ENCODE peak calls at places on chromosomes 1 and 21, in ten cellular contexts. One of them, this sample, is unnamed.

GRCh38 chr1:232876506-232877360 is 71.5 kb downstream of the MAP10 start:
- DNase-seq in T-helper 2 cell: no peak
- DNase-seq in WTC11: no peak
- DNase-seq in HT-29: no peak
- DNase-seq in hepatic stellate cell: no peak
- DNase-seq in GDM1: no peak
- DNase-seq in tibial nerve: no peak
- DNase-seq in cardiac septum: no peak
- DNase-seq in CD8-positive, alpha-beta T cell: no peak
- DNase-seq in renal cortical epithelial cell: no peak
- DNase-seq in this sample: no peak

GRCh38 chr1:48018799-48019198 is 21.6 kb upstream of the TRABD2B start:
- DNase-seq in WTC11: no peak
- DNase-seq in GDM1: no peak
- DNase-seq in tibial nerve: no peak
- DNase-seq in renal cortical epithelial cell: no peak
- DNase-seq in CD8-positive, alpha-beta T cell: no peak
- DNase-seq in HT-29: no peak
- DNase-seq in hepatic stellate cell: no peak
- DNase-seq in cardiac septum: no peak
- DNase-seq in T-helper 2 cell: no peak
- DNase-seq in this sample: no peak

GRCh38 chr1:59432531-59433439 is 135.9 kb downstream of the FGGY start:
- DNase-seq in WTC11: no peak
- DNase-seq in renal cortical epithelial cell: peak
- DNase-seq in T-helper 2 cell: no peak
- DNase-seq in hepatic stellate cell: no peak
- DNase-seq in tibial nerve: no peak
- DNase-seq in GDM1: no peak
- DNase-seq in HT-29: peak
- DNase-seq in cardiac septum: no peak
- DNase-seq in CD8-positive, alpha-beta T cell: no peak
- DNase-seq in this sample: no peak

GRCh38 chr21:43884012-43884860 is 19.2 kb downstream of the AGPAT3 start:
- DNase-seq in CD8-positive, alpha-beta T cell: no peak
- DNase-seq in WTC11: no peak
- DNase-seq in cardiac septum: no peak
- DNase-seq in GDM1: peak
- DNase-seq in hepatic stellate cell: no peak
- DNase-seq in tibial nerve: no peak
- DNase-seq in renal cortical epithelial cell: peak
- DNase-seq in T-helper 2 cell: no peak
- DNase-seq in HT-29: peak
- DNase-seq in this sample: peak

GRCh38 chr1:25692560-25692959 is 76.0 kb downstream of the MAN1C1 start:
- DNase-seq in HT-29: no peak
- DNase-seq in hepatic stellate cell: no peak
- DNase-seq in renal cortical epithelial cell: no peak
- DNase-seq in GDM1: no peak
- DNase-seq in CD8-positive, alpha-beta T cell: peak
- DNase-seq in T-helper 2 cell: no peak
- DNase-seq in tibial nerve: no peak
- DNase-seq in WTC11: peak
- DNase-seq in cardiac septum: peak
- DNase-seq in this sample: no peak

GRCh38 chr1:11384170-11384554 is 94.8 kb upstream of the DISP3 start:
- DNase-seq in renal cortical epithelial cell: peak
- DNase-seq in T-helper 2 cell: no peak
- DNase-seq in GDM1: no peak
- DNase-seq in HT-29: no peak
- DNase-seq in tibial nerve: no peak
- DNase-seq in WTC11: no peak
- DNase-seq in hepatic stellate cell: no peak
- DNase-seq in cardiac septum: no peak
- DNase-seq in CD8-positive, alpha-beta T cell: no peak
- DNase-seq in this sample: no peak

GRCh38 chr1:160951443-160952128 is 3.0 kb downstream of the ITLN2 start:
- DNase-seq in GDM1: peak
- DNase-seq in T-helper 2 cell: peak
- DNase-seq in HT-29: peak
- DNase-seq in cardiac septum: no peak
- DNase-seq in renal cortical epithelial cell: peak
- DNase-seq in WTC11: peak
- DNase-seq in tibial nerve: peak
- DNase-seq in CD8-positive, alpha-beta T cell: peak
- DNase-seq in hepatic stellate cell: peak
- DNase-seq in this sample: no peak

GRCh38 chr21:26506951-26507350 is 66.1 kb downstream of the CYYR1 start:
- DNase-seq in HT-29: no peak
- DNase-seq in cardiac septum: no peak
- DNase-seq in CD8-positive, alpha-beta T cell: no peak
- DNase-seq in hepatic stellate cell: peak
- DNase-seq in renal cortical epithelial cell: peak
- DNase-seq in tibial nerve: no peak
- DNase-seq in T-helper 2 cell: no peak
- DNase-seq in WTC11: no peak
- DNase-seq in GDM1: no peak
- DNase-seq in this sample: no peak

GRCh38 chr1:61241411-61241838 is 159.1 kb downstream of the NFIA start:
- DNase-seq in GDM1: no peak
- DNase-seq in tibial nerve: peak
- DNase-seq in cardiac septum: no peak
- DNase-seq in CD8-positive, alpha-beta T cell: no peak
- DNase-seq in hepatic stellate cell: no peak
- DNase-seq in HT-29: no peak
- DNase-seq in WTC11: no peak
- DNase-seq in renal cortical epithelial cell: peak
- DNase-seq in T-helper 2 cell: no peak
- DNase-seq in this sample: no peak

GRCh38 chr1:164101802-164102201 is 457.2 kb upstream of the PBX1 start:
- DNase-seq in renal cortical epithelial cell: no peak
- DNase-seq in HT-29: no peak
- DNase-seq in WTC11: no peak
- DNase-seq in tibial nerve: no peak
- DNase-seq in hepatic stellate cell: no peak
- DNase-seq in cardiac septum: no peak
- DNase-seq in GDM1: no peak
- DNase-seq in CD8-positive, alpha-beta T cell: no peak
- DNase-seq in T-helper 2 cell: no peak
- DNase-seq in this sample: no peak

GRCh38 chr1:203408485-203409229 is 57.7 kb upstream of the FMOD start:
- DNase-seq in tibial nerve: peak
- DNase-seq in hepatic stellate cell: peak
- DNase-seq in GDM1: no peak
- DNase-seq in T-helper 2 cell: no peak
- DNase-seq in CD8-positive, alpha-beta T cell: no peak
- DNase-seq in WTC11: no peak
- DNase-seq in renal cortical epithelial cell: peak
- DNase-seq in HT-29: no peak
- DNase-seq in cardiac septum: peak
- DNase-seq in this sample: no peak

GRCh38 chr1:172121071-172121717 is 279.9 kb downstream of the DNM3 start:
- DNase-seq in WTC11: no peak
- DNase-seq in T-helper 2 cell: no peak
- DNase-seq in tibial nerve: no peak
- DNase-seq in CD8-positive, alpha-beta T cell: no peak
- DNase-seq in HT-29: no peak
- DNase-seq in cardiac septum: no peak
- DNase-seq in GDM1: no peak
- DNase-seq in hepatic stellate cell: no peak
- DNase-seq in renal cortical epithelial cell: peak
- DNase-seq in this sample: no peak

GRCh38 chr1:22557341-22557950 is 5.8 kb upstream of the EPHA8 start:
- DNase-seq in renal cortical epithelial cell: peak
- DNase-seq in WTC11: no peak
- DNase-seq in tibial nerve: no peak
- DNase-seq in CD8-positive, alpha-beta T cell: no peak
- DNase-seq in cardiac septum: no peak
- DNase-seq in HT-29: no peak
- DNase-seq in T-helper 2 cell: no peak
- DNase-seq in hepatic stellate cell: no peak
- DNase-seq in GDM1: no peak
- DNase-seq in this sample: no peak

GRCh38 chr1:147641291-147641690 is 29.0 kb downstream of the ACP6 start:
- DNase-seq in cardiac septum: no peak
- DNase-seq in renal cortical epithelial cell: no peak
- DNase-seq in GDM1: no peak
- DNase-seq in hepatic stellate cell: no peak
- DNase-seq in CD8-positive, alpha-beta T cell: no peak
- DNase-seq in T-helper 2 cell: no peak
- DNase-seq in tibial nerve: no peak
- DNase-seq in WTC11: no peak
- DNase-seq in HT-29: no peak
- DNase-seq in this sample: no peak

GRCh38 chr1:111364690-111365089 is 62.8 kb downstream of the OVGP1 start:
- DNase-seq in hepatic stellate cell: no peak
- DNase-seq in CD8-positive, alpha-beta T cell: no peak
- DNase-seq in HT-29: no peak
- DNase-seq in WTC11: no peak
- DNase-seq in T-helper 2 cell: no peak
- DNase-seq in cardiac septum: no peak
- DNase-seq in renal cortical epithelial cell: peak
- DNase-seq in GDM1: peak
- DNase-seq in tibial nerve: no peak
- DNase-seq in this sample: no peak

GRCh38 chr1:145906954-145907755 is 2.7 kb downstream of the ITGA10 start:
- DNase-seq in tibial nerve: no peak
- DNase-seq in T-helper 2 cell: no peak
- DNase-seq in hepatic stellate cell: no peak
- DNase-seq in HT-29: no peak
- DNase-seq in WTC11: no peak
- DNase-seq in CD8-positive, alpha-beta T cell: no peak
- DNase-seq in GDM1: no peak
- DNase-seq in cardiac septum: no peak
- DNase-seq in renal cortical epithelial cell: no peak
- DNase-seq in this sample: no peak

GRCh38 chr1:61077676-61078521 is 4.5 kb upstream of the NFIA start:
- DNase-seq in cardiac septum: peak
- DNase-seq in hepatic stellate cell: peak
- DNase-seq in GDM1: no peak
- DNase-seq in WTC11: peak
- DNase-seq in tibial nerve: peak
- DNase-seq in CD8-positive, alpha-beta T cell: peak
- DNase-seq in renal cortical epithelial cell: peak
- DNase-seq in HT-29: peak
- DNase-seq in T-helper 2 cell: peak
- DNase-seq in this sample: peak

GRCh38 chr1:43688594-43689000 is 18.7 kb upstream of the ST3GAL3 start:
- DNase-seq in hepatic stellate cell: peak
- DNase-seq in renal cortical epithelial cell: no peak
- DNase-seq in WTC11: no peak
- DNase-seq in GDM1: no peak
- DNase-seq in HT-29: no peak
- DNase-seq in CD8-positive, alpha-beta T cell: no peak
- DNase-seq in T-helper 2 cell: no peak
- DNase-seq in cardiac septum: peak
- DNase-seq in tibial nerve: no peak
- DNase-seq in this sample: peak

GRCh38 chr1:43054961-43055360 is 96.3 kb upstream of the SLC2A1 start:
- DNase-seq in tibial nerve: no peak
- DNase-seq in GDM1: no peak
- DNase-seq in hepatic stellate cell: no peak
- DNase-seq in T-helper 2 cell: no peak
- DNase-seq in CD8-positive, alpha-beta T cell: no peak
- DNase-seq in HT-29: no peak
- DNase-seq in renal cortical epithelial cell: peak
- DNase-seq in WTC11: no peak
- DNase-seq in cardiac septum: no peak
- DNase-seq in this sample: no peak

GRCh38 chr1:67749844-67750689 is 65.1 kb downstream of the GADD45A start:
- DNase-seq in HT-29: peak
- DNase-seq in hepatic stellate cell: peak
- DNase-seq in tibial nerve: peak
- DNase-seq in cardiac septum: no peak
- DNase-seq in WTC11: no peak
- DNase-seq in T-helper 2 cell: no peak
- DNase-seq in GDM1: peak
- DNase-seq in CD8-positive, alpha-beta T cell: no peak
- DNase-seq in renal cortical epithelial cell: peak
- DNase-seq in this sample: no peak

GRCh38 chr21:45006536-45007079 is 66.8 kb downstream of the SLX9 start:
- DNase-seq in GDM1: no peak
- DNase-seq in HT-29: no peak
- DNase-seq in WTC11: no peak
- DNase-seq in renal cortical epithelial cell: no peak
- DNase-seq in cardiac septum: no peak
- DNase-seq in tibial nerve: no peak
- DNase-seq in T-helper 2 cell: no peak
- DNase-seq in hepatic stellate cell: no peak
- DNase-seq in CD8-positive, alpha-beta T cell: no peak
- DNase-seq in this sample: no peak

GRCh38 chr1:34408011-34408410 is 231.3 kb downstream of the C1orf94 start:
- DNase-seq in T-helper 2 cell: no peak
- DNase-seq in cardiac septum: no peak
- DNase-seq in GDM1: no peak
- DNase-seq in hepatic stellate cell: no peak
- DNase-seq in WTC11: no peak
- DNase-seq in renal cortical epithelial cell: no peak
- DNase-seq in tibial nerve: peak
- DNase-seq in CD8-positive, alpha-beta T cell: no peak
- DNase-seq in HT-29: no peak
- DNase-seq in this sample: no peak

GRCh38 chr1:15153184-15153841 is at the start of gene TMEM51:
- DNase-seq in GDM1: peak
- DNase-seq in CD8-positive, alpha-beta T cell: no peak
- DNase-seq in hepatic stellate cell: peak
- DNase-seq in WTC11: peak
- DNase-seq in tibial nerve: no peak
- DNase-seq in HT-29: peak
- DNase-seq in renal cortical epithelial cell: no peak
- DNase-seq in T-helper 2 cell: no peak
- DNase-seq in cardiac septum: peak
- DNase-seq in this sample: no peak

GRCh38 chr1:160608514-160608913 is 29.2 kb upstream of the CD84 start:
- DNase-seq in HT-29: no peak
- DNase-seq in CD8-positive, alpha-beta T cell: no peak
- DNase-seq in cardiac septum: no peak
- DNase-seq in GDM1: no peak
- DNase-seq in tibial nerve: no peak
- DNase-seq in WTC11: no peak
- DNase-seq in T-helper 2 cell: no peak
- DNase-seq in renal cortical epithelial cell: no peak
- DNase-seq in hepatic stellate cell: no peak
- DNase-seq in this sample: no peak

GRCh38 chr1:1873186-1873585 is 17.7 kb downstream of the GNB1 start:
- DNase-seq in WTC11: no peak
- DNase-seq in CD8-positive, alpha-beta T cell: no peak
- DNase-seq in cardiac septum: peak
- DNase-seq in hepatic stellate cell: no peak
- DNase-seq in T-helper 2 cell: no peak
- DNase-seq in HT-29: no peak
- DNase-seq in GDM1: no peak
- DNase-seq in tibial nerve: no peak
- DNase-seq in renal cortical epithelial cell: no peak
- DNase-seq in this sample: no peak

GRCh38 chr1:108016451-108016920 is 51.5 kb upstream of the VAV3 start:
- DNase-seq in tibial nerve: no peak
- DNase-seq in renal cortical epithelial cell: peak
- DNase-seq in T-helper 2 cell: no peak
- DNase-seq in GDM1: peak
- DNase-seq in hepatic stellate cell: no peak
- DNase-seq in CD8-positive, alpha-beta T cell: no peak
- DNase-seq in cardiac septum: no peak
- DNase-seq in WTC11: no peak
- DNase-seq in HT-29: no peak
- DNase-seq in this sample: no peak

GRCh38 chr1:29354511-29355098 is 118.3 kb downstream of the PTPRU start:
- DNase-seq in T-helper 2 cell: no peak
- DNase-seq in CD8-positive, alpha-beta T cell: no peak
- DNase-seq in tibial nerve: no peak
- DNase-seq in GDM1: no peak
- DNase-seq in hepatic stellate cell: no peak
- DNase-seq in cardiac septum: no peak
- DNase-seq in renal cortical epithelial cell: peak
- DNase-seq in WTC11: no peak
- DNase-seq in HT-29: no peak
- DNase-seq in this sample: no peak

GRCh38 chr1:3306583-3307285 is 147.7 kb upstream of the ARHGEF16 start:
- DNase-seq in GDM1: no peak
- DNase-seq in renal cortical epithelial cell: peak
- DNase-seq in hepatic stellate cell: peak
- DNase-seq in WTC11: no peak
- DNase-seq in HT-29: no peak
- DNase-seq in tibial nerve: no peak
- DNase-seq in CD8-positive, alpha-beta T cell: no peak
- DNase-seq in T-helper 2 cell: no peak
- DNase-seq in cardiac septum: no peak
- DNase-seq in this sample: no peak

This sample was measured in HL-60.